ENCODE peak calls at places on chromosomes 2 and 18, in eight cellular contexts. One of them, this sample, is unnamed.

GRCh38 chr18:24917767-24918166 is 434.2 kb downstream of the ZNF521 start:
- DNase-seq in AG20443: no peak
- DNase-seq in fibroblast of the aortic adventitia: no peak
- DNase-seq in endothelial cell: no peak
- DNase-seq in M059J: no peak
- DNase-seq in CD4-positive, alpha-beta T cell: no peak
- DNase-seq in amniotic epithelial cell: no peak
- DNase-seq in CMK: no peak
- DNase-seq in this sample: no peak

GRCh38 chr2:37344453-37345361 is at the start of gene QPCT:
- DNase-seq in endothelial cell: peak
- DNase-seq in AG20443: peak
- DNase-seq in fibroblast of the aortic adventitia: no peak
- DNase-seq in CMK: no peak
- DNase-seq in amniotic epithelial cell: peak
- DNase-seq in M059J: peak
- DNase-seq in CD4-positive, alpha-beta T cell: peak
- DNase-seq in this sample: peak

GRCh38 chr18:35939166-35939565 is 33.3 kb upstream of the RMP24 start:
- DNase-seq in M059J: no peak
- DNase-seq in CMK: no peak
- DNase-seq in fibroblast of the aortic adventitia: peak
- DNase-seq in AG20443: no peak
- DNase-seq in amniotic epithelial cell: peak
- DNase-seq in endothelial cell: peak
- DNase-seq in CD4-positive, alpha-beta T cell: no peak
- DNase-seq in this sample: no peak

GRCh38 chr2:49988301-49988700 is 834.0 kb upstream of the FSHR start:
- DNase-seq in CMK: no peak
- DNase-seq in amniotic epithelial cell: no peak
- DNase-seq in fibroblast of the aortic adventitia: no peak
- DNase-seq in AG20443: no peak
- DNase-seq in M059J: no peak
- DNase-seq in CD4-positive, alpha-beta T cell: no peak
- DNase-seq in endothelial cell: no peak
- DNase-seq in this sample: no peak

GRCh38 chr2:105789745-105790466 is 45.2 kb downstream of the NCK2 start:
- DNase-seq in CMK: no peak
- DNase-seq in endothelial cell: no peak
- DNase-seq in AG20443: peak
- DNase-seq in amniotic epithelial cell: no peak
- DNase-seq in CD4-positive, alpha-beta T cell: no peak
- DNase-seq in fibroblast of the aortic adventitia: peak
- DNase-seq in M059J: peak
- DNase-seq in this sample: peak

GRCh38 chr2:215900203-215900611 is 113.1 kb downstream of the MREG start:
- DNase-seq in AG20443: peak
- DNase-seq in amniotic epithelial cell: peak
- DNase-seq in CMK: no peak
- DNase-seq in CD4-positive, alpha-beta T cell: no peak
- DNase-seq in endothelial cell: no peak
- DNase-seq in M059J: peak
- DNase-seq in fibroblast of the aortic adventitia: peak
- DNase-seq in this sample: peak

GRCh38 chr18:11785444-11786055 is 65.7 kb upstream of the CHMP1B start:
- DNase-seq in CD4-positive, alpha-beta T cell: no peak
- DNase-seq in amniotic epithelial cell: no peak
- DNase-seq in AG20443: no peak
- DNase-seq in M059J: no peak
- DNase-seq in endothelial cell: no peak
- DNase-seq in fibroblast of the aortic adventitia: no peak
- DNase-seq in CMK: no peak
- DNase-seq in this sample: no peak

GRCh38 chr18:74139888-74140287 is 7.7 kb downstream of the FBXO15 start:
- DNase-seq in fibroblast of the aortic adventitia: peak
- DNase-seq in CMK: no peak
- DNase-seq in amniotic epithelial cell: peak
- DNase-seq in endothelial cell: no peak
- DNase-seq in M059J: peak
- DNase-seq in CD4-positive, alpha-beta T cell: no peak
- DNase-seq in AG20443: no peak
- DNase-seq in this sample: peak